ENCODE peak calls at places on chromosomes 13 and 19, in seven cellular contexts. One of them, this sample, is unnamed.

GRCh38 chr19:16603090-16603489 is 24.9 kb downstream of the MED26 start:
- DNase-seq in pancreas: no peak
- DNase-seq in heart left ventricle: no peak
- DNase-seq in cardiac muscle cell: peak; percentile 32
- DNase-seq in Peyer's patch: no peak
- DNase-seq in PC-3: no peak
- DNase-seq in heart right ventricle: no peak
- DNase-seq in this sample: no peak

GRCh38 chr13:112804374-112804773 is 114.5 kb downstream of the ATP11A start:
- DNase-seq in cardiac muscle cell: no peak
- DNase-seq in heart right ventricle: no peak
- DNase-seq in pancreas: no peak
- DNase-seq in PC-3: no peak
- DNase-seq in heart left ventricle: no peak
- DNase-seq in Peyer's patch: no peak
- DNase-seq in this sample: no peak

GRCh38 chr19:27709496-27709895 is 1503.5 kb downstream of the UQCRFS1 start:
- DNase-seq in PC-3: no peak
- DNase-seq in cardiac muscle cell: no peak
- DNase-seq in heart right ventricle: no peak
- DNase-seq in heart left ventricle: no peak
- DNase-seq in pancreas: no peak
- DNase-seq in Peyer's patch: no peak
- DNase-seq in this sample: no peak

GRCh38 chr13:75404721-75405120 is 77.2 kb downstream of the TBC1D4 start:
- DNase-seq in pancreas: no peak
- DNase-seq in heart left ventricle: no peak
- DNase-seq in cardiac muscle cell: no peak
- DNase-seq in heart right ventricle: no peak
- DNase-seq in PC-3: no peak
- DNase-seq in Peyer's patch: no peak
- DNase-seq in this sample: no peak

GRCh38 chr13:68509734-68510621 is 1279.8 kb upstream of the PCDH9 start:
- DNase-seq in heart left ventricle: no peak
- DNase-seq in PC-3: peak; percentile 43
- DNase-seq in Peyer's patch: no peak
- DNase-seq in heart right ventricle: no peak
- DNase-seq in cardiac muscle cell: no peak
- DNase-seq in pancreas: no peak
- DNase-seq in this sample: no peak

GRCh38 chr19:2546128-2547032 is 70.5 kb downstream of the GADD45B start:
- DNase-seq in PC-3: no peak
- DNase-seq in cardiac muscle cell: peak; percentile 54
- DNase-seq in Peyer's patch: peak; percentile 44
- DNase-seq in heart left ventricle: peak; percentile 81
- DNase-seq in pancreas: peak; percentile 62
- DNase-seq in heart right ventricle: peak; percentile 84
- DNase-seq in this sample: peak; percentile 64

GRCh38 chr13:33678906-33679657 is 138.9 kb upstream of the RFC3 start:
- DNase-seq in cardiac muscle cell: peak; percentile 94
- DNase-seq in heart right ventricle: peak; percentile 75
- DNase-seq in heart left ventricle: peak; percentile 61
- DNase-seq in PC-3: peak; percentile 90
- DNase-seq in Peyer's patch: peak; percentile 51
- DNase-seq in pancreas: peak; percentile 66
- DNase-seq in this sample: peak; percentile 76

GRCh38 chr19:873084-874019 is 13.9 kb downstream of the CFD start:
- DNase-seq in PC-3: no peak
- DNase-seq in Peyer's patch: no peak
- DNase-seq in cardiac muscle cell: peak; percentile 80
- DNase-seq in heart left ventricle: no peak
- DNase-seq in pancreas: no peak
- DNase-seq in heart right ventricle: no peak
- DNase-seq in this sample: peak; percentile 70

GRCh38 chr19:1956868-1957492 is 16.0 kb downstream of the CSNK1G2 start:
- DNase-seq in heart right ventricle: no peak
- DNase-seq in PC-3: no peak
- DNase-seq in pancreas: no peak
- DNase-seq in heart left ventricle: no peak
- DNase-seq in cardiac muscle cell: no peak
- DNase-seq in Peyer's patch: no peak
- DNase-seq in this sample: no peak

GRCh38 chr13:35979378-35979911 is 151.7 kb downstream of the DCLK1 start:
- DNase-seq in PC-3: peak; percentile 78
- DNase-seq in heart left ventricle: peak; percentile 60
- DNase-seq in heart right ventricle: peak; percentile 69
- DNase-seq in Peyer's patch: peak; percentile 33
- DNase-seq in pancreas: no peak
- DNase-seq in cardiac muscle cell: peak; percentile 97
- DNase-seq in this sample: peak; percentile 66

GRCh38 chr13:109141716-109142115 is 512.3 kb downstream of the MYO16 start:
- DNase-seq in pancreas: no peak
- DNase-seq in cardiac muscle cell: no peak
- DNase-seq in heart right ventricle: no peak
- DNase-seq in Peyer's patch: no peak
- DNase-seq in PC-3: no peak
- DNase-seq in heart left ventricle: no peak
- DNase-seq in this sample: no peak

GRCh38 chr19:17706750-17707181 is 12.5 kb upstream of the MAP1S start:
- DNase-seq in heart left ventricle: no peak
- DNase-seq in Peyer's patch: no peak
- DNase-seq in pancreas: peak; percentile 34
- DNase-seq in cardiac muscle cell: peak; percentile 79
- DNase-seq in heart right ventricle: no peak
- DNase-seq in PC-3: no peak
- DNase-seq in this sample: no peak

GRCh38 chr19:6018786-6019185 is 40.8 kb upstream of the RANBP3 start:
- DNase-seq in Peyer's patch: no peak
- DNase-seq in cardiac muscle cell: no peak
- DNase-seq in heart right ventricle: no peak
- DNase-seq in pancreas: no peak
- DNase-seq in PC-3: no peak
- DNase-seq in heart left ventricle: no peak
- DNase-seq in this sample: no peak

GRCh38 chr19:17538684-17539287 is 16.7 kb upstream of the COLGALT1 start:
- DNase-seq in pancreas: no peak
- DNase-seq in PC-3: peak; percentile 4
- DNase-seq in heart left ventricle: no peak
- DNase-seq in Peyer's patch: peak; percentile 37
- DNase-seq in cardiac muscle cell: no peak
- DNase-seq in heart right ventricle: no peak
- DNase-seq in this sample: no peak

GRCh38 chr13:21318891-21319532 is 140.1 kb downstream of the ZDHHC20 start:
- DNase-seq in heart right ventricle: no peak
- DNase-seq in pancreas: no peak
- DNase-seq in PC-3: no peak
- DNase-seq in Peyer's patch: no peak
- DNase-seq in cardiac muscle cell: peak; percentile 37
- DNase-seq in heart left ventricle: no peak
- DNase-seq in this sample: no peak

GRCh38 chr13:114099918-114100445 is 32.4 kb downstream of the RASA3 start:
- DNase-seq in Peyer's patch: no peak
- DNase-seq in heart left ventricle: peak; percentile 10
- DNase-seq in cardiac muscle cell: peak; percentile 57
- DNase-seq in PC-3: peak; percentile 66
- DNase-seq in heart right ventricle: no peak
- DNase-seq in pancreas: no peak
- DNase-seq in this sample: no peak

GRCh38 chr13:87376081-87376480 is 295.1 kb upstream of the SLITRK5 start:
- DNase-seq in heart right ventricle: no peak
- DNase-seq in heart left ventricle: no peak
- DNase-seq in PC-3: no peak
- DNase-seq in Peyer's patch: no peak
- DNase-seq in pancreas: no peak
- DNase-seq in cardiac muscle cell: no peak
- DNase-seq in this sample: no peak

GRCh38 chr19:13095393-13095784 is 7.3 kb downstream of the LYL1 start:
- DNase-seq in Peyer's patch: peak; percentile 82
- DNase-seq in heart right ventricle: no peak
- DNase-seq in PC-3: no peak
- DNase-seq in cardiac muscle cell: no peak
- DNase-seq in heart left ventricle: no peak
- DNase-seq in pancreas: no peak
- DNase-seq in this sample: no peak

GRCh38 chr19:54017266-54017665 is 25.8 kb downstream of the CACNG6 start:
- DNase-seq in heart right ventricle: no peak
- DNase-seq in PC-3: peak; percentile 53
- DNase-seq in pancreas: no peak
- DNase-seq in cardiac muscle cell: peak; percentile 94
- DNase-seq in heart left ventricle: no peak
- DNase-seq in Peyer's patch: no peak
- DNase-seq in this sample: no peak

GRCh38 chr19:51200071-51200470 is 24.8 kb upstream of the CD33 start:
- DNase-seq in Peyer's patch: no peak
- DNase-seq in pancreas: no peak
- DNase-seq in heart right ventricle: no peak
- DNase-seq in PC-3: no peak
- DNase-seq in cardiac muscle cell: no peak
- DNase-seq in heart left ventricle: no peak
- DNase-seq in this sample: no peak

DNA sequence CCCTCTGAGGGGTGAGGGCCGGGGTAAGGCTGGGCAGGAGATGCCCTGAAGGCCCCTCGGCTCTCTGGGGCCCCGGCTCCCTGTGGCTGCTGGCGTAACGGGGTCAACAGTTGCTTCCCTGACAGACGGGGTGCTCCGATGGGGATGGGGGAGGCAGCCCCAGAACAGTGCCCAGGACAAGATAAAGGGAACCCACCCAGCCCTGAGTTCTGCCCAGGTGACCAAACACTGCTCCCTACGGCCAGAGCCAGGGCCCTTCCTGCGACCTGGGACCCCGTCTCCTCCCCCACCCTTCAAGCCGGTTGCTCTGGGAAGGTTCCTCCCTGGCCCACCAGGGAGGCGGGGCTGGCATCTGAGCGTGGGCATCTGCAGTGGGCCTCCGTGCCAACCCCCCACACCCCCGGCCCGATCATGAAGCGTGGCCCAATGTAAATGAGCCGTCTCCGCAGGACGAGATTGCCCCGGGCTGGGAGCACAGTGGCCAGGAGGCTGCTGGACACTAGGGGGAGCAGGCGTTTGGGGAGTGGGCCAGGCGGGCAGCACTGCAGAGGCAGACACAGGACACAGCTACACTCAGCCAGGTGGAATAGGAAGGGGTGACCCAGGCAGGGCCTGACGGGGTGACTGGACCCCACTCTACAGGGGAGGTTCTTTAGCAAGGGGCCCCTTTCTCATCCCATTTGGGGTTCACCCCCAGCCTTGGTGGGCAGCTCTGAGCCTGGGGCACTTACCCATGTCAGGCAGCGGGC is 1.1 kb upstream of the NKPD1 start:
- DNase-seq in heart right ventricle: peak; percentile 22
- DNase-seq in pancreas: peak; percentile 46
- DNase-seq in Peyer's patch: no peak
- DNase-seq in heart left ventricle: no peak
- DNase-seq in PC-3: peak; percentile 25
- DNase-seq in cardiac muscle cell: peak; percentile 56
- DNase-seq in this sample: no peak
- TF ChIP-seq CTCF in heart right ventricle: no peak
- TF ChIP-seq CTCF in pancreas: peak; percentile 12
- TF ChIP-seq CTCF in Peyer's patch: no peak
- TF ChIP-seq CTCF in heart left ventricle: peak; percentile 7
- TF ChIP-seq CTCF in PC-3: peak; percentile 60
- TF ChIP-seq CTCF in cardiac muscle cell: peak; percentile 74
- TF ChIP-seq CTCF in this sample: no peak

GRCh38 chr19:32671883-32672282 is 3.1 kb downstream of the ANKRD27 start:
- DNase-seq in PC-3: no peak
- DNase-seq in Peyer's patch: no peak
- DNase-seq in pancreas: no peak
- DNase-seq in cardiac muscle cell: peak; percentile 41
- DNase-seq in heart right ventricle: no peak
- DNase-seq in heart left ventricle: no peak
- DNase-seq in this sample: no peak
- H3K4me1 ChIP-seq in PC-3: peaks cover 15% of the 10 kb centered on the region
- H3K4me1 ChIP-seq in Peyer's patch: peaks cover 15% of the 10 kb centered on the region
- H3K4me1 ChIP-seq in pancreas: peaks cover 6% of the 10 kb centered on the region
- H3K4me1 ChIP-seq in cardiac muscle cell: no peaks in the 10 kb centered on the region
- H3K4me1 ChIP-seq in heart right ventricle: peaks cover 59% of the 10 kb centered on the region
- H3K4me1 ChIP-seq in heart left ventricle: peaks cover 66% of the 10 kb centered on the region
- H3K4me1 ChIP-seq in this sample: peaks cover 23% of the 10 kb centered on the region

DNA sequence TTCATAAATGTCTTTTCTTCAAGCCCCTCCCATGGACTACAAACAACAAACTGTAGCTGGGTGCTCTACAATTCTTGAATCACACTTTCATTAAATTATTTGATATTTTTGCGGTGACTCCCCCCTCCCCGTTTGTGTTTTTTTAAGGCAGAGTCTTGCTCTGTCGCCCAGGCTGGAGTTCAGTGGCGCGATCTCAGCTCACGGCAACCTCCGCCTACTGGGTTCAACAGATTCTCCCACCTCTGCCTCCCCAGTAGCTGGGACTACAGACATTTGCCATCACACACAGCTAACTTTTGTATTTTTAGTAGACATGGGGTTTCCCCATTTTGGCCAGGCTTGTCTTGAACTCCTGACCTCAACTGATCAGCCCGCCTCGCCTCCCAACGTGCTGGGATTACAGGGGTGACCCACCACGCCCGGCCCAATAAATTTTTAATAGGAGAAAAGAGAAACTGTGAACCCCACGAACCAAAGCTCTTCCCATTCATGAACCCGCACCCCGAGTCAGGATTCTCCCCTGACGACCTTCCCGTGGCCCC is 705 bp downstream of the ZNF506 start:
- DNase-seq in Peyer's patch: no peak
- DNase-seq in pancreas: no peak
- DNase-seq in heart right ventricle: no peak
- DNase-seq in cardiac muscle cell: peak; percentile 3
- DNase-seq in heart left ventricle: no peak
- DNase-seq in PC-3: no peak
- DNase-seq in this sample: no peak
- H3K27ac ChIP-seq in Peyer's patch: peak overlapping the region; percentile 95
- H3K27ac ChIP-seq in pancreas: peak overlapping the region; percentile 95
- H3K27ac ChIP-seq in heart right ventricle: peak overlapping the region; percentile 98
- H3K27ac ChIP-seq in cardiac muscle cell: peak overlapping the region; percentile 98
- H3K27ac ChIP-seq in heart left ventricle: peak overlapping the region; percentile 95
- H3K27ac ChIP-seq in PC-3: no peak overlapping the region
- H3K27ac ChIP-seq in this sample: peak overlapping the region; percentile 100

DNA sequence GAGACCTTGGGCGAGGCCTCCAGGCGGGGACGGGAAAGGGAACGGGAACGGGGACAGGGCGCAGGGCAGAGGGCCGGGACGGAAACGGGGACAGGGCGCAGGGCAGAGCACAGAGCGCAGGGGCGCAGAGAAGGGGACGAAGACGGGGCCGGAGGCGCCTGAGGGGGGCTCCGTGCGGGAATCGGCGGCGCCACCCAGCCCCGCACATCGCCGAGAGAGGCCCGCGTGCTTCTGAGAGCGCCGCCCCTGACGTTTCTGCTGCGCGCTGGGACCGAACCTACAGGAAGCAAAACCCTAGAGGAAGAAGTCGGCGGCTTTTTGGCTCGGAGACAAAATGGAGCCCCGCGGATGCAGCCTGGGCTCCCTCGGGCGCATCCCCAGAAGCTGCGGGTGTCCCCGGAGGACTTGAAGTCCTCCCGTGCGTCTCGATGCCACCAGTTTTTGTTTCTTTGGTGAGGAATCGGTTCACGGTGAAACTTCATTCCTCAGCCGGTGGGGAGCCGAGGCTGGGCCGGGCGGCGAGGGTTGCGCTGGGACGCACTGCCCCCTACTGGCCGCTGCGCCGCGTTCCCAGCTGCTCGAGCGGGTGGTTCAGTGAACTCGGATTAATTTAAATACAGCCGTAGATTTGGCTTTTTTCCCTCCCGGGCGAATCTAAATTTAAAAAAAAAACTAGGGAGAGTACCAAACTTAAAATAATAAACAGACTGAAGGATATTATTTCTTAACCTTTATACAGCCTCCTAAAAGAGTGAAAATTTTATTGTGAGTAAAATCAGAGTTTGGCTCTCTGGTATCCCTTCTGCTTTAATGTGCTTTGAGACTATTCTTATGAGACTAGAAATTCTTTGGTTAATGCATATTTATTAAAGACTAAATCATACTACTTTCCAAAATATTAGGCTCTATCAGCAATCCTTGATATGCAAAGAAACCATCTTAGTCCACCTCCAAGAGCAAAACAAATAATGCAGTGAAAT is 350.0 kb upstream of the ARGLU1 start:
- DNase-seq in Peyer's patch: peak; percentile 19
- DNase-seq in heart left ventricle: peak; percentile 82
- DNase-seq in heart right ventricle: peak; percentile 77
- DNase-seq in PC-3: peak; percentile 61
- DNase-seq in cardiac muscle cell: peak; percentile 84
- DNase-seq in pancreas: peak; percentile 78
- DNase-seq in this sample: peak; percentile 78
- TF ChIP-seq CTCF in Peyer's patch: peak; percentile 23
- TF ChIP-seq CTCF in heart left ventricle: peak; percentile 93
- TF ChIP-seq CTCF in heart right ventricle: peak; percentile 87
- TF ChIP-seq CTCF in PC-3: peak; percentile 86
- TF ChIP-seq CTCF in cardiac muscle cell: peak; percentile 96
- TF ChIP-seq CTCF in pancreas: peak; percentile 96
- TF ChIP-seq CTCF in this sample: peak; percentile 82